ENCODE peak calls at places on chromosomes 4 and X, in six cellular contexts. One of them, this sample, is unnamed.
A peak's percentile ranks its signal among the peaks of the same experiment; 100 is the strongest.

GRCh38 chrX:134172588-134173259 is 64.3 kb upstream of the CCDC160 start:
- DNase-seq in psoas muscle: peak; percentile 20
- DNase-seq in SJSA1: peak; percentile 1
- DNase-seq in mammary epithelial cell: no peak
- DNase-seq in CD4-positive, CD25-positive, alpha-beta regulatory T cell: peak; percentile 56
- DNase-seq in mesenchymal stem cell: peak; percentile 23
- DNase-seq in this sample: peak; percentile 4

GRCh38 chr4:126976850-126977249 is 655.9 kb upstream of the INTU start:
- DNase-seq in psoas muscle: no peak
- DNase-seq in SJSA1: no peak
- DNase-seq in mammary epithelial cell: no peak
- DNase-seq in CD4-positive, CD25-positive, alpha-beta regulatory T cell: no peak
- DNase-seq in mesenchymal stem cell: no peak
- DNase-seq in this sample: no peak

GRCh38 chrX:15343075-15343476 is 7.8 kb upstream of the PIGA start:
- DNase-seq in psoas muscle: no peak
- DNase-seq in SJSA1: no peak
- DNase-seq in mammary epithelial cell: peak; percentile 55
- DNase-seq in CD4-positive, CD25-positive, alpha-beta regulatory T cell: no peak
- DNase-seq in mesenchymal stem cell: peak; percentile 56
- DNase-seq in this sample: no peak

GRCh38 chrX:108001218-108001814 is 19.1 kb upstream of the TEX13B start:
- DNase-seq in psoas muscle: no peak
- DNase-seq in SJSA1: peak; percentile 4
- DNase-seq in mammary epithelial cell: peak; percentile 14
- DNase-seq in CD4-positive, CD25-positive, alpha-beta regulatory T cell: peak; percentile 63
- DNase-seq in mesenchymal stem cell: peak; percentile 45
- DNase-seq in this sample: no peak

GRCh38 chr4:3135155-3136011 is 60.9 kb downstream of the HTT start:
- DNase-seq in psoas muscle: no peak
- DNase-seq in SJSA1: no peak
- DNase-seq in mammary epithelial cell: no peak
- DNase-seq in CD4-positive, CD25-positive, alpha-beta regulatory T cell: no peak
- DNase-seq in mesenchymal stem cell: peak; percentile 20
- DNase-seq in this sample: no peak

GRCh38 chr4:180164799-180165198 is 2078.4 kb upstream of the TENM3 start:
- DNase-seq in psoas muscle: no peak
- DNase-seq in SJSA1: no peak
- DNase-seq in mammary epithelial cell: no peak
- DNase-seq in CD4-positive, CD25-positive, alpha-beta regulatory T cell: no peak
- DNase-seq in mesenchymal stem cell: peak; percentile 95
- DNase-seq in this sample: no peak

GRCh38 chr4:177442623-177443155 is 452 bp upstream of the AGA start:
- DNase-seq in psoas muscle: no peak
- DNase-seq in SJSA1: no peak
- DNase-seq in mammary epithelial cell: peak; percentile 16
- DNase-seq in CD4-positive, CD25-positive, alpha-beta regulatory T cell: peak; percentile 70
- DNase-seq in mesenchymal stem cell: no peak
- DNase-seq in this sample: no peak

GRCh38 chrX:1554469-1555210 is 17.7 kb upstream of the P2RY8 start:
- DNase-seq in psoas muscle: no peak
- DNase-seq in SJSA1: no peak
- DNase-seq in mammary epithelial cell: no peak
- DNase-seq in CD4-positive, CD25-positive, alpha-beta regulatory T cell: peak; percentile 97
- DNase-seq in mesenchymal stem cell: no peak
- DNase-seq in this sample: no peak

GRCh38 chrX:68183612-68184214 is 249.6 kb downstream of the OPHN1 start:
- DNase-seq in psoas muscle: no peak
- DNase-seq in SJSA1: no peak
- DNase-seq in mammary epithelial cell: no peak
- DNase-seq in CD4-positive, CD25-positive, alpha-beta regulatory T cell: peak; percentile 83
- DNase-seq in mesenchymal stem cell: peak; percentile 40
- DNase-seq in this sample: no peak

GRCh38 chrX:22118161-22118830 is 86.2 kb downstream of the PHEX start:
- DNase-seq in psoas muscle: no peak
- DNase-seq in SJSA1: peak; percentile 28
- DNase-seq in mammary epithelial cell: peak; percentile 26
- DNase-seq in CD4-positive, CD25-positive, alpha-beta regulatory T cell: no peak
- DNase-seq in mesenchymal stem cell: peak; percentile 53
- DNase-seq in this sample: no peak

GRCh38 chr4:180809439-180809838 is 1433.8 kb upstream of the TENM3 start:
- DNase-seq in psoas muscle: no peak
- DNase-seq in SJSA1: no peak
- DNase-seq in mammary epithelial cell: no peak
- DNase-seq in CD4-positive, CD25-positive, alpha-beta regulatory T cell: no peak
- DNase-seq in mesenchymal stem cell: no peak
- DNase-seq in this sample: no peak

GRCh38 chr4:6224725-6225124 is 24.4 kb upstream of the JAKMIP1 start:
- DNase-seq in psoas muscle: no peak
- DNase-seq in SJSA1: no peak
- DNase-seq in mammary epithelial cell: no peak
- DNase-seq in CD4-positive, CD25-positive, alpha-beta regulatory T cell: no peak
- DNase-seq in mesenchymal stem cell: no peak
- DNase-seq in this sample: no peak

GRCh38 chrX:35104626-35105025 is 162.0 kb downstream of the FAM47B start:
- DNase-seq in psoas muscle: no peak
- DNase-seq in SJSA1: peak; percentile 67
- DNase-seq in mammary epithelial cell: no peak
- DNase-seq in CD4-positive, CD25-positive, alpha-beta regulatory T cell: no peak
- DNase-seq in mesenchymal stem cell: no peak
- DNase-seq in this sample: no peak
- H3K27me3 ChIP-seq in psoas muscle: no peaks in the 10 kb centered on the region
- H3K27me3 ChIP-seq in SJSA1: no peaks in the 10 kb centered on the region
- H3K27me3 ChIP-seq in mammary epithelial cell: no peaks in the 10 kb centered on the region
- H3K27me3 ChIP-seq in CD4-positive, CD25-positive, alpha-beta regulatory T cell: no peaks in the 10 kb centered on the region
- H3K27me3 ChIP-seq in mesenchymal stem cell: no peaks in the 10 kb centered on the region
- H3K27me3 ChIP-seq in this sample: no peaks in the 10 kb centered on the region

GRCh38 chr4:77669911-77670590 is 64.4 kb downstream of the CXCL13 start:
- DNase-seq in psoas muscle: no peak
- DNase-seq in SJSA1: no peak
- DNase-seq in mammary epithelial cell: no peak
- DNase-seq in CD4-positive, CD25-positive, alpha-beta regulatory T cell: no peak
- DNase-seq in mesenchymal stem cell: no peak
- DNase-seq in this sample: no peak
- H3K9me3 ChIP-seq in psoas muscle: no peaks in the 10 kb centered on the region
- H3K9me3 ChIP-seq in SJSA1: no peaks in the 10 kb centered on the region
- H3K9me3 ChIP-seq in mammary epithelial cell: no peaks in the 10 kb centered on the region
- H3K9me3 ChIP-seq in CD4-positive, CD25-positive, alpha-beta regulatory T cell: no peaks in the 10 kb centered on the region
- H3K9me3 ChIP-seq in mesenchymal stem cell: no peaks in the 10 kb centered on the region
- H3K9me3 ChIP-seq in this sample: no peaks in the 10 kb centered on the region

DNA sequence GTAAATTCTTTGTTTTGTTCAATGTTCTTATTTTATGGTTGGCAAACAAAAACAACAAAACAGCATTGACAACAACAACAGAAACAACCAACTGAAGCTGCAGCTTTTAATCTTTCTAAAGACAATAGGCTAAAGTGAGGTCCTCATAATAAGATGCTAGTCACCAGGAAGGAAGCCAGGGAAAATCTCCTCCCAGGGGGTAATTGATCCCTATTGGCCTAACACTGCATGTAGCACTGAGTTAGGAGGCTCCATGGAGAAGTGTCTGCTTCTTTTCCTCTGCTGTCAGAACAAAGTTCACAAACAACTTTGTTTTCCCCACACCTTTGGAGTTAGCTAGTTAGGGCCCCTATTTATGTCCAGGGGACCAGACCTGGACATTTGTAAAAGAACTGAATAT is 4.7 kb upstream of the LRAT start:
- DNase-seq in psoas muscle: no peak
- DNase-seq in SJSA1: no peak
- DNase-seq in mammary epithelial cell: no peak
- DNase-seq in CD4-positive, CD25-positive, alpha-beta regulatory T cell: no peak
- DNase-seq in mesenchymal stem cell: no peak
- DNase-seq in this sample: no peak
- H3K4me3 ChIP-seq in psoas muscle: no peak overlapping the region
- H3K4me3 ChIP-seq in SJSA1: no peak overlapping the region
- H3K4me3 ChIP-seq in mammary epithelial cell: no peak overlapping the region
- H3K4me3 ChIP-seq in CD4-positive, CD25-positive, alpha-beta regulatory T cell: no peak overlapping the region
- H3K4me3 ChIP-seq in mesenchymal stem cell: no peak overlapping the region
- H3K4me3 ChIP-seq in this sample: no peak overlapping the region

GRCh38 chrX:132165651-132166050 is 37.8 kb upstream of the FRMD7 start:
- DNase-seq in psoas muscle: no peak
- DNase-seq in SJSA1: no peak
- DNase-seq in mammary epithelial cell: peak; percentile 68
- DNase-seq in CD4-positive, CD25-positive, alpha-beta regulatory T cell: no peak
- DNase-seq in mesenchymal stem cell: no peak
- DNase-seq in this sample: no peak
- H3K27me3 ChIP-seq in psoas muscle: no peaks in the 10 kb centered on the region
- H3K27me3 ChIP-seq in SJSA1: no peaks in the 10 kb centered on the region
- H3K27me3 ChIP-seq in mammary epithelial cell: no peaks in the 10 kb centered on the region
- H3K27me3 ChIP-seq in CD4-positive, CD25-positive, alpha-beta regulatory T cell: no peaks in the 10 kb centered on the region
- H3K27me3 ChIP-seq in mesenchymal stem cell: peaks cover 7% of the 10 kb centered on the region
- H3K27me3 ChIP-seq in this sample: no peaks in the 10 kb centered on the region

GRCh38 chrX:40103565-40104323 is 6.0 kb upstream of the BCOR start:
- DNase-seq in psoas muscle: no peak
- DNase-seq in SJSA1: no peak
- DNase-seq in mammary epithelial cell: no peak
- DNase-seq in CD4-positive, CD25-positive, alpha-beta regulatory T cell: no peak
- DNase-seq in mesenchymal stem cell: peak; percentile 20
- DNase-seq in this sample: no peak
- H3K9me3 ChIP-seq in psoas muscle: no peaks in the 10 kb centered on the region
- H3K9me3 ChIP-seq in SJSA1: no peaks in the 10 kb centered on the region
- H3K9me3 ChIP-seq in mammary epithelial cell: no peaks in the 10 kb centered on the region
- H3K9me3 ChIP-seq in CD4-positive, CD25-positive, alpha-beta regulatory T cell: no peaks in the 10 kb centered on the region
- H3K9me3 ChIP-seq in mesenchymal stem cell: no peaks in the 10 kb centered on the region
- H3K9me3 ChIP-seq in this sample: no peaks in the 10 kb centered on the region

GRCh38 chrX:13691845-13692334 is 3.0 kb downstream of the RAB9A start:
- DNase-seq in psoas muscle: no peak
- DNase-seq in SJSA1: no peak
- DNase-seq in mammary epithelial cell: no peak
- DNase-seq in CD4-positive, CD25-positive, alpha-beta regulatory T cell: no peak
- DNase-seq in mesenchymal stem cell: no peak
- DNase-seq in this sample: no peak
- H3K4me3 ChIP-seq in psoas muscle: no peak overlapping the region
- H3K4me3 ChIP-seq in SJSA1: no peak overlapping the region
- H3K4me3 ChIP-seq in mammary epithelial cell: no peak overlapping the region
- H3K4me3 ChIP-seq in CD4-positive, CD25-positive, alpha-beta regulatory T cell: peak overlapping the region; percentile 13
- H3K4me3 ChIP-seq in mesenchymal stem cell: no peak overlapping the region
- H3K4me3 ChIP-seq in this sample: no peak overlapping the region

GRCh38 chr4:99572527-99573240 is 1.9 kb upstream of the MTTP start:
- DNase-seq in psoas muscle: no peak
- DNase-seq in SJSA1: no peak
- DNase-seq in mammary epithelial cell: peak; percentile 54
- DNase-seq in CD4-positive, CD25-positive, alpha-beta regulatory T cell: no peak
- DNase-seq in mesenchymal stem cell: peak; percentile 21
- DNase-seq in this sample: no peak
- H3K27me3 ChIP-seq in psoas muscle: no peaks in the 10 kb centered on the region
- H3K27me3 ChIP-seq in SJSA1: peaks cover 6% of the 10 kb centered on the region
- H3K27me3 ChIP-seq in mammary epithelial cell: peaks cover 5% of the 10 kb centered on the region
- H3K27me3 ChIP-seq in CD4-positive, CD25-positive, alpha-beta regulatory T cell: peaks cover 43% of the 10 kb centered on the region
- H3K27me3 ChIP-seq in mesenchymal stem cell: no peaks in the 10 kb centered on the region
- H3K27me3 ChIP-seq in this sample: peaks cover 5% of the 10 kb centered on the region

This sample was measured in MG63.